ENCODE peak calls at places on chromosomes 3 and 15, in six cellular contexts. T is PC-3; P is T-helper 17 cell; A is activated CD4-positive, alpha-beta T cell treated with anti-CD3 and anti-CD28 coated beads, Interleukin-2, amount 50 U/mL, for 1 hour; B is adipocyte; I is activated CD4-positive, alpha-beta memory T cell treated with anti-CD3 and anti-CD28 coated beads for 36 hours. M is an unnamed sample.

GRCh38 chr3:49805884-49806701 is 3.0 kb downstream of the INKA1 start:
- DNase-seq in P (no peak), T (no peak), I (peak), B (no peak), A (no peak), M (peak)

GRCh38 chr15:101504373-101504772 is 14.9 kb upstream of the PCSK6 start:
- DNase-seq in A (no peak), P (no peak), T (no peak), I (no peak), B (no peak), M (no peak)

GRCh38 chr15:80072285-80072684 is 12.8 kb downstream of the ZFAND6 start:
- DNase-seq in B (peak), P (no peak), T (peak), A (no peak), I (no peak), M (no peak)

GRCh38 chr3:124768812-124769211 is 38.6 kb downstream of the UMPS start:
- DNase-seq in T (peak), B (no peak), P (no peak), I (peak), A (no peak), M (no peak)

GRCh38 chr15:87954783-87955182 is 301.8 kb downstream of the NTRK3 start:
- DNase-seq in I (no peak), P (no peak), T (no peak), B (no peak), A (no peak), M (no peak)

GRCh38 chr15:98155356-98155755 is 194.9 kb downstream of the ARRDC4 start:
- DNase-seq in T (no peak), A (no peak), P (no peak), I (no peak), B (peak), M (no peak)

GRCh38 chr3:81173514-81173913 is 587.9 kb downstream of the GBE1 start:
- DNase-seq in I (no peak), B (no peak), A (no peak), T (peak), P (no peak), M (no peak)

GRCh38 chr3:186514296-186515002 is 29.7 kb downstream of the CRYGS start:
- DNase-seq in A (no peak), B (no peak), T (peak), P (no peak), I (peak), M (no peak)

GRCh38 chr3:157175678-157176077 is 15.7 kb upstream of the CCNL1 start:
- DNase-seq in B (peak), P (no peak), I (peak), T (no peak), A (no peak), M (peak)

GRCh38 chr3:10289785-10290355 is 2.9 kb downstream of the GHRL start:
- DNase-seq in T (no peak), I (no peak), P (no peak), A (no peak), B (no peak), M (no peak)

GRCh38 chr15:92810418-92811138 is 89.5 kb upstream of the CHD2 start:
- DNase-seq in A (peak), B (peak), T (peak), I (peak), P (no peak), M (peak)

GRCh38 chr3:64650096-64650622 is 37.6 kb downstream of the ADAMTS9 start:
- DNase-seq in T (no peak), P (no peak), A (no peak), I (no peak), B (no peak), M (no peak)

GRCh38 chr15:25863067-25863967 is at the start of gene ATP10A:
- DNase-seq in I (peak), P (peak), T (peak), A (peak), B (peak), M (no peak)

GRCh38 chr15:73906346-73907017 is 19.8 kb upstream of the LOXL1 start:
- DNase-seq in A (no peak), I (no peak), T (no peak), B (peak), P (no peak), M (no peak)

GRCh38 chr15:71532994-71533393 is 277.4 kb upstream of the NR2E3 start:
- DNase-seq in A (no peak), P (no peak), B (peak), I (no peak), T (peak), M (no peak)

GRCh38 chr3:105232536-105232935 is 134.2 kb upstream of the ALCAM start:
- DNase-seq in P (no peak), T (no peak), A (no peak), I (no peak), B (peak), M (no peak)

GRCh38 chr15:57516327-57517026 is 75.2 kb upstream of the MYZAP start:
- DNase-seq in A (no peak), P (no peak), I (no peak), B (no peak), T (no peak), M (peak)

GRCh38 chr3:153970047-153970446 is 151.1 kb upstream of the ARHGEF26 start:
- DNase-seq in T (peak), A (no peak), I (no peak), P (no peak), B (no peak), M (no peak)

GRCh38 chr3:138089091-138089490 is 26.3 kb downstream of the DZIP1L start:
- DNase-seq in B (peak), A (no peak), I (no peak), P (no peak), T (peak), M (no peak)

GRCh38 chr3:64008952-64009351 is 14.3 kb downstream of the PSMD6 start:
- DNase-seq in T (no peak), A (no peak), I (no peak), P (no peak), B (no peak), M (no peak)

GRCh38 chr15:42401544-42402478 is 42.5 kb downstream of the CAPN3 start:
- DNase-seq in A (no peak), P (no peak), I (peak), B (no peak), T (no peak), M (no peak)

GRCh38 chr3:173584834-173585831 is 187.6 kb downstream of the NLGN1 start:
- DNase-seq in T (peak), A (no peak), B (peak), I (no peak), P (no peak), M (peak)

GRCh38 chr3:195181781-195182469 is 89.0 kb downstream of the XXYLT1 start:
- DNase-seq in T (peak), A (no peak), P (no peak), I (peak), B (no peak), M (no peak)

GRCh38 chr3:157125101-157125500 is 34.8 kb downstream of the CCNL1 start:
- DNase-seq in I (no peak), T (peak), B (no peak), P (no peak), A (no peak), M (peak)

GRCh38 chr3:131713416-131714118 is 210.8 kb upstream of the MRPL3 start:
- DNase-seq in B (no peak), T (peak), A (no peak), I (no peak), P (no peak), M (no peak)

GRCh38 chr3:174101244-174101643 is 703.7 kb downstream of the NLGN1 start:
- DNase-seq in B (no peak), A (no peak), P (no peak), T (peak), I (no peak), M (no peak)

GRCh38 chr3:161695811-161696210 is 199.2 kb downstream of the OTOL1 start:
- DNase-seq in A (no peak), T (no peak), B (no peak), P (no peak), I (no peak), M (no peak)

GRCh38 chr15:81097893-81098280 is 36.2 kb upstream of the CFAP161 start:
- DNase-seq in A (no peak), I (no peak), P (no peak), B (peak), T (peak), M (no peak)

GRCh38 chr3:176870451-176870850 is 326.8 kb downstream of the TBL1XR1 start:
- DNase-seq in B (no peak), P (no peak), A (no peak), I (no peak), T (no peak), M (no peak)

GRCh38 chr3:127458698-127459097 is 131.8 kb downstream of the TPRA1 start:
- DNase-seq in B (peak), T (no peak), P (no peak), I (peak), A (peak), M (peak)

GRCh38 chr15:64915518-64916227 is 4.0 kb downstream of the ANKDD1A start:
- DNase-seq in P (no peak), A (no peak), B (no peak), T (no peak), I (no peak), M (no peak)

GRCh38 chr3:148269816-148270215 is 427.9 kb upstream of the AGTR1 start:
- DNase-seq in T (peak), P (no peak), B (no peak), I (no peak), A (no peak), M (no peak)

GRCh38 chr3:4828279-4829030 is 150.8 kb upstream of the BHLHE40 start:
- DNase-seq in P (no peak), I (no peak), A (no peak), T (no peak), B (peak), M (no peak)

GRCh38 chr3:171704002-171704401 is 106.3 kb downstream of the PLD1 start:
- DNase-seq in P (no peak), A (no peak), T (peak), I (peak), B (peak), M (peak)

GRCh38 chr3:188531210-188531609 is 377.3 kb downstream of the LPP start:
- DNase-seq in I (no peak), A (no peak), P (no peak), B (peak), T (peak), M (no peak)

GRCh38 chr15:68211656-68212320 is 6.7 kb upstream of the CALML4 start:
- DNase-seq in A (no peak), T (no peak), B (no peak), P (no peak), I (no peak), M (no peak)

GRCh38 chr3:28077566-28077965 is 163.9 kb upstream of the CMC1 start:
- DNase-seq in B (peak), T (peak), A (no peak), I (no peak), P (no peak), M (peak)

GRCh38 chr15:38461089-38461833 is 7.3 kb downstream of the FAM98B start:
- DNase-seq in A (no peak), T (peak), B (peak), P (no peak), I (no peak), M (no peak)

GRCh38 chr3:107842940-107843339 is 247.9 kb downstream of the CD47 start:
- DNase-seq in I (no peak), T (no peak), A (no peak), B (no peak), P (no peak), M (no peak)

M was measured in thyroid gland.